ENCODE peak calls at places on chromosomes 12 and 14, in ten cellular contexts. W is fibroblast of pulmonary artery; G is testis; A is HFF-Myc; B is IMR-90; K is Kasumi-1; C is AG09309; Y is uterus; H is effector memory CD8-positive, alpha-beta T cell; Z is stimulated activated CD4-positive, alpha-beta T cell treated with anti-CD3 and anti-CD28 coated beads, Interleukin-2, amount 100 ng/mL, for 48 hours. I is an unnamed sample.

GRCh38 chr12:55963760-55964159 is 2.1 kb downstream of the PMEL start:
- DNase-seq in W (no peak), G (no peak), A (no peak), B (no peak), K (no peak), C (no peak), Y (no peak), H (no peak), Z (no peak), I (no peak)

GRCh38 chr14:30227871-30228270 is 300.2 kb upstream of the PRKD1 start:
- DNase-seq in W (peak; percentile 62), G (no peak), A (peak; percentile 37), B (peak; percentile 81), K (no peak), C (no peak), Y (peak; percentile 41), H (no peak), Z (no peak), I (peak; percentile 59)

GRCh38 chr14:50001146-50001998 is 108.5 kb downstream of the ARF6 start:
- DNase-seq in W (peak; percentile 70), G (peak; percentile 77), A (peak; percentile 69), B (peak; percentile 70), K (no peak), C (peak; percentile 62), Y (peak; percentile 35), H (no peak), Z (peak; percentile 61), I (no peak)

GRCh38 chr12:111222520-111222919 is 146.4 kb downstream of the PHETA1 start:
- DNase-seq in W (no peak), G (no peak), A (no peak), B (no peak), K (no peak), C (no peak), Y (no peak), H (no peak), Z (no peak), I (no peak)

GRCh38 chr12:111034148-111034910 is 114.0 kb upstream of the MYL2 start:
- DNase-seq in W (no peak), G (no peak), A (no peak), B (no peak), K (peak; percentile 32), C (no peak), Y (no peak), H (no peak), Z (no peak), I (no peak)

GRCh38 chr14:87888136-87888999 is 104.6 kb downstream of the GALC start:
- DNase-seq in W (peak; percentile 4), G (peak; percentile 77), A (peak; percentile 19), B (no peak), K (peak; percentile 33), C (no peak), Y (peak; percentile 39), H (no peak), Z (peak; percentile 12), I (no peak)

GRCh38 chr12:7989827-7990491 is 42.6 kb upstream of the FOXJ2 start:
- DNase-seq in W (peak; percentile 23), G (peak; percentile 47), A (no peak), B (peak; percentile 12), K (peak; percentile 80), C (no peak), Y (no peak), H (peak; percentile 48), Z (peak; percentile 62), I (no peak)

GRCh38 chr12:62263956-62264355 is 3.8 kb downstream of the USP15 start:
- DNase-seq in W (no peak), G (no peak), A (no peak), B (no peak), K (no peak), C (no peak), Y (no peak), H (no peak), Z (no peak), I (no peak)